ENCODE peak calls at places on chromosomes 16 and 17, in ten cellular contexts. U is lower lobe of right lung, C is BE2C, M is lower leg skin, J is uterus, K is AG10803, L is AG04450, R is A549, X is neural progenitor cell, G is PC-9. W is an unnamed sample.
A peak's percentile ranks its signal among the peaks of the same experiment; 100 is the strongest.

GRCh38 chr16:79334127-79334526 is 266.4 kb downstream of the MAF start:
- DNase-seq in U (peak; percentile 50), C (no peak), M (no peak), J (no peak), K (no peak), L (no peak), R (peak; percentile 4), X (peak; percentile 59), G (no peak), W (no peak)

GRCh38 chr16:21179126-21179982 is 20.9 kb downstream of the LDAF1 start:
- DNase-seq in U (no peak), C (no peak), M (no peak), J (no peak), K (no peak), L (no peak), R (no peak), X (no peak), G (no peak), W (no peak)

GRCh38 chr16:57757326-57757786 is 21.8 kb downstream of the KATNB1 start:
- DNase-seq in U (peak; percentile 90), C (peak; percentile 92), M (peak; percentile 83), J (peak; percentile 85), K (peak; percentile 70), L (peak; percentile 37), R (peak; percentile 83), X (peak; percentile 86), G (peak; percentile 59), W (no peak)

GRCh38 chr16:73717266-73718057 is 579.2 kb upstream of the PSMD7 start:
- DNase-seq in U (no peak), C (no peak), M (no peak), J (no peak), K (no peak), L (no peak), R (no peak), X (no peak), G (no peak), W (no peak)

GRCh38 chr16:2027024-2028010 is 615 bp downstream of the NHERF2 start:
- DNase-seq in U (no peak), C (no peak), M (no peak), J (no peak), K (peak; percentile 48), L (no peak), R (peak; percentile 43), X (peak; percentile 48), G (no peak), W (no peak)

GRCh38 chr17:27797390-27798091 is 2.8 kb downstream of the NOS2 start:
- DNase-seq in U (peak; percentile 19), C (no peak), M (no peak), J (no peak), K (no peak), L (no peak), R (no peak), X (no peak), G (peak; percentile 76), W (no peak)

GRCh38 chr17:42274812-42275526 is 1.2 kb downstream of the STAT5B start:
- DNase-seq in U (no peak), C (no peak), M (no peak), J (no peak), K (no peak), L (no peak), R (no peak), X (no peak), G (no peak), W (no peak)

GRCh38 chr17:7294614-7295153 is at the start of gene YBX2:
- DNase-seq in U (peak; percentile 69), C (peak; percentile 22), M (no peak), J (no peak), K (no peak), L (no peak), R (peak; percentile 89), X (peak; percentile 95), G (no peak), W (no peak)

GRCh38 chr16:74296120-74296464 is 522 bp upstream of the PSMD7 start:
- DNase-seq in U (no peak), C (no peak), M (no peak), J (no peak), K (no peak), L (no peak), R (no peak), X (no peak), G (no peak), W (no peak)

GRCh38 chr17:41650794-41651624 is 26.6 kb upstream of the KRT17 start:
- DNase-seq in U (no peak), C (no peak), M (no peak), J (no peak), K (no peak), L (no peak), R (no peak), X (no peak), G (no peak), W (no peak)

GRCh38 chr17:16439303-16439791 is 24.0 kb downstream of the TRPV2 start:
- DNase-seq in U (no peak), C (no peak), M (no peak), J (no peak), K (peak; percentile 30), L (no peak), R (no peak), X (no peak), G (no peak), W (no peak)

DNA sequence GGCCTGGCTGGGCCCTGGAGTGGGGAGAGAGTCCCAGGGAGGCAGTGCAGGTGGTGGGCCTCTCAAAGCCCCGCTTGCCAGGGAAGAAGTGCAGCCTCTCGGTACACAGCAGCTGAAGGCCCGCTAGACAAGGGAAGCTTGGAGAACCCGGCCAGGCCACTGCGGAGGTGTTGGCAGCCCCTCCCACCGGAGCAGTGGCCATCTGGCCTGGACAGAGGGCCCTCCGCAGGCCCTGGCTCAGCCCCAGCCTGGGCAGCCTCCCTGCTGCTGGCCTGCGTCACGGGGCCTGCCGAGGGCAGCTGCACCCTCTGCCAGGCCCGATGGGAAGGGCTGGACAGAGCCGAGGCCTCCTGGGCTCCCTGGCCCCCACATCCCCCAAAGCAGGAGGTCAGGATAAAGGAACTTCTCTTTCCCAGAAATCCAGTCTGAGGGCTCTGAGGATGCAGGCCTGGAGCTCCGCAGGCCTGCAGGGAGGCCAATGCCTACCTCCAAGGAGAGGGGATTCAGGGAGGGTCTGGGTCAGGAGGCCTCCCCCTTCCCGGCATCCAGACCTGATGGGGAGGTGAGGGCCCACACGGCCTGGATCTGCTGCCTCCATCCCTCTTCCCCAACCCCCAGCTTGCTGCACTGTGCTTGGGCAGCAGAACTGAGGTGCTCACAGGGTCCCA is 4.3 kb downstream of the SPPL2C start:
- DNase-seq in U (no peak), C (no peak), M (no peak), J (no peak), K (no peak), L (no peak), R (no peak), X (no peak), G (no peak), W (no peak)
- H3K4me3 ChIP-seq in U (no peak overlapping the region), C (no peak overlapping the region), M (no peak overlapping the region), J (no peak overlapping the region), K (no peak overlapping the region), L (no peak overlapping the region), R (no peak overlapping the region), X (no peak overlapping the region), G (no peak overlapping the region), W (no peak overlapping the region)

DNA sequence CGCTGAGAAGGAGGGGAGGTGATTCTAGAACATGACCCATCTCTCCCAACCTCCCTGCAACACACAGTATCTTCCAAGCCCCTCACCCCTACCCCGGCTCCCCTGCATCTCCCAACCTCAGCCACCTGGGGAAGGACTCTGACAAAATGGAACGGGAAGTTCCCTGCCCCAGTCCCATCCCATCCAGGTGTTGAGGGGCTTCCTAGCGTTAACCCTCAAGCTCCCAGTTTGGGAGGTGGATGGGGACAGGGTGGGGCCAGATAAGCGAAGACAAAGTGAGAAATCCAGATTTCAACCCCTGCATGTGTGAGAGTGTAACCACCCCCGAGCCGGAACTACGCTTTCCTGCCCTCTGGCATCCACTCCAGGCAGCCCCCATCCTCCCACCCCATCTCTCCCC is 1.8 kb downstream of the ZSCAN10 start:
- DNase-seq in U (no peak), C (no peak), M (no peak), J (no peak), K (no peak), L (no peak), R (no peak), X (no peak), G (no peak), W (no peak)
- TF ChIP-seq CTCF in U (no peak), C (no peak), M (no peak), J (no peak), K (no peak), L (no peak), R (no peak), X (no peak), G (no peak), W (no peak)

GRCh38 chr17:80631142-80632045 is 86.8 kb downstream of the RPTOR start:
- DNase-seq in U (no peak), C (no peak), M (no peak), J (no peak), K (no peak), L (no peak), R (no peak), X (no peak), G (no peak), W (no peak)
- H3K4me3 ChIP-seq in U (no peak overlapping the region), C (no peak overlapping the region), M (no peak overlapping the region), J (no peak overlapping the region), K (no peak overlapping the region), L (no peak overlapping the region), R (no peak overlapping the region), X (no peak overlapping the region), G (no peak overlapping the region), W (no peak overlapping the region)

DNA sequence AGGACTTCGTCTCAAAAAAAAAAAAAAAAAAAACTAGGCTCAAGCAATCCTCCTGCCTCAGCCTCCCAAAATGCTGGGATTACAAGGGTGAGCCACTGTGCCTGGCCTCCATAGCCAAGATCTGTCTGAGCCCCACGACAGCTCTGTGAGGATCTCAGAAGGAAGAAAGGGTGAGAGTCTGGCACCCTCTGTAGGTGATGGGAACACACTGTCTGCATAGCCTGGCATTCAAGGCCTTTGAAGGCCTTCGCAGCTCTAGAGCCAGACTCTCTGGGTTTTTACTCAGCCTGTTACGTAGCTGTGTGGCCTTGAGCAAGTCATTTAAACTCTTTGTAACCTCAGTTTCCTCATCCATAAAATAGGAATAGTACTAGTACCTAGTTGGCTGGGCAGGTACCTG is 6.3 kb upstream of the XPO6 start:
- DNase-seq in U (no peak), C (no peak), M (no peak), J (no peak), K (peak; percentile 72), L (peak; percentile 18), R (peak; percentile 49), X (peak; percentile 31), G (peak; percentile 39), W (no peak)
- TF ChIP-seq CTCF in U (peak; percentile 46), C (peak; percentile 48), M (no peak), J (no peak), K (peak; percentile 80), L (peak; percentile 68), R (peak; percentile 20), X (peak; percentile 32), G (peak; percentile 56), W (peak; percentile 70)